ENCODE peak calls at places on chromosome 22, in five cellular contexts. H is cardiac muscle cell; D is stimulated activated CD8-positive, alpha-beta memory T cell treated with anti-CD3 and anti-CD28 coated beads, Interleukin-15, amount 100 ng/mL, for 4 hours; I is dermis microvascular lymphatic vessel endothelial cell; K is BE2C. N is an unnamed sample.

GRCh38 chr22:40193429-40194421 is 16.0 kb downstream of the TNRC6B start:
- DNase-seq in I (no peak), K (no peak), H (peak), D (no peak), N (no peak)

GRCh38 chr22:24009227-24010017 is 1.7 kb upstream of the CABIN1 start:
- DNase-seq in I (no peak), H (no peak), D (no peak), K (no peak), N (no peak)

GRCh38 chr22:46057206-46057605 is 80.2 kb upstream of the WNT7B start:
- DNase-seq in I (no peak), H (no peak), D (no peak), K (no peak), N (no peak)

GRCh38 chr22:29457730-29458129 is 19.3 kb downstream of the RFPL1 start:
- DNase-seq in I (peak), D (no peak), H (peak), K (peak), N (no peak)

GRCh38 chr22:48234011-48234410 is 1471.6 kb downstream of the TBC1D22A start:
- DNase-seq in I (no peak), D (no peak), H (no peak), K (no peak), N (no peak)

GRCh38 chr22:43693245-43693644 is 118.9 kb downstream of the EFCAB6 start:
- DNase-seq in D (no peak), I (no peak), K (no peak), H (no peak), N (no peak)

GRCh38 chr22:37303821-37304274 is 21.5 kb downstream of the CYTH4 start:
- DNase-seq in K (peak), H (peak), I (peak), D (peak), N (no peak)

GRCh38 chr22:29072193-29072978 is 449 bp upstream of the KREMEN1 start:
- DNase-seq in K (peak), H (peak), D (peak), I (no peak), N (peak)

GRCh38 chr22:46145896-46146295 is 4.4 kb upstream of the PPARA start:
- DNase-seq in H (no peak), I (no peak), K (no peak), D (no peak), N (no peak)

GRCh38 chr22:47687776-47688175 is 925.3 kb downstream of the TBC1D22A start:
- DNase-seq in I (no peak), K (no peak), H (no peak), D (no peak), N (no peak)

GRCh38 chr22:46737976-46738641 is at the start of gene CERK:
- DNase-seq in K (peak), I (no peak), H (peak), D (peak), N (no peak)

GRCh38 chr22:42743501-42743991 is 22.9 kb upstream of the A4GALT start:
- DNase-seq in D (no peak), H (peak), K (no peak), I (peak), N (no peak)

GRCh38 chr22:20783844-20784723 is 10.2 kb downstream of the SERPIND1 start:
- DNase-seq in K (peak), I (peak), D (no peak), H (peak), N (no peak)

GRCh38 chr22:37630839-37631435 is 8.5 kb upstream of the SH3BP1 start:
- DNase-seq in I (no peak), K (peak), H (peak), D (no peak), N (no peak)

GRCh38 chr22:30889996-30890480 is 78.5 kb downstream of the MORC2 start:
- DNase-seq in H (no peak), D (no peak), K (no peak), I (no peak), N (no peak)

GRCh38 chr22:31748490-31748889 is 1.4 kb downstream of the PRR14L start:
- DNase-seq in H (no peak), D (no peak), K (no peak), I (no peak), N (no peak)

GRCh38 chr22:48760481-48761238 is 1067.0 kb downstream of the BRD1 start:
- DNase-seq in D (no peak), I (no peak), K (peak), H (no peak), N (no peak)

GRCh38 chr22:29689872-29690213 is 30.0 kb upstream of the CABP7 start:
- DNase-seq in I (peak), K (peak), H (peak), D (no peak), N (no peak)

GRCh38 chr22:45726081-45726480 is 54.4 kb downstream of the ATXN10 start:
- DNase-seq in D (no peak), I (no peak), K (no peak), H (no peak), N (no peak)

GRCh38 chr22:37316875-37317371 is 34.6 kb downstream of the CYTH4 start:
- DNase-seq in I (peak), K (peak), H (peak), D (peak), N (no peak)

GRCh38 chr22:50114221-50114981 is 24.6 kb downstream of the MOV10L1 start:
- DNase-seq in H (peak), K (no peak), D (no peak), I (peak), N (no peak)

GRCh38 chr22:46846832-46847355 is 84.4 kb downstream of the TBC1D22A start:
- DNase-seq in I (no peak), K (no peak), D (no peak), H (no peak), N (no peak)

GRCh38 chr22:46914916-46915894 is 152.8 kb downstream of the TBC1D22A start:
- DNase-seq in D (no peak), H (no peak), I (no peak), K (no peak), N (no peak)

GRCh38 chr22:46052801-46053562 is 76.0 kb upstream of the WNT7B start:
- DNase-seq in D (no peak), K (peak), I (no peak), H (peak), N (no peak)

GRCh38 chr22:40037320-40037719 is 42.6 kb downstream of the FAM83F start:
- DNase-seq in I (no peak), D (no peak), K (no peak), H (no peak), N (no peak)

GRCh38 chr22:22767876-22768602 is 119.6 kb upstream of the IGLL5 start:
- DNase-seq in K (no peak), H (peak), I (no peak), D (no peak), N (no peak)

GRCh38 chr22:26942301-26942927 is 285.0 kb downstream of the MIAT start:
- DNase-seq in H (no peak), I (no peak), K (peak), D (no peak), N (no peak)

GRCh38 chr22:45842141-45842831 is 134.7 kb downstream of the WNT7B start:
- DNase-seq in I (no peak), K (no peak), H (peak), D (no peak), N (no peak)

GRCh38 chr22:39900306-39901227 is at the start of gene GRAP2:
- DNase-seq in D (peak), I (no peak), H (no peak), K (no peak), N (no peak)

GRCh38 chr22:49958462-49958921 is 2.1 kb upstream of the PIM3 start:
- DNase-seq in H (no peak), D (no peak), I (no peak), K (peak), N (no peak)

GRCh38 chr22:50670513-50670912 is 2.1 kb upstream of the SHANK3 start:
- DNase-seq in K (no peak), D (no peak), H (no peak), I (no peak), N (no peak)

GRCh38 chr22:44259366-44260215 is 53.2 kb downstream of the SHISAL1 start:
- DNase-seq in D (no peak), K (no peak), I (no peak), H (no peak), N (no peak)

GRCh38 chr22:29334696-29335344 is 19.3 kb upstream of the RASL10A start:
- DNase-seq in I (no peak), H (no peak), D (no peak), K (no peak), N (no peak)

GRCh38 chr22:43798492-43798891 is 13.6 kb downstream of the EFCAB6 start:
- DNase-seq in H (no peak), I (no peak), K (no peak), D (no peak), N (no peak)

N was measured in cortex of kidney.